ENCODE peak calls at places on chromosomes 11 and 22, in four cellular contexts. A is endothelial cell, Q is kidney, J is posterior vena cava. N is an unnamed sample.

GRCh38 chr11:36361472-36361871 is 65.4 kb downstream of the PRR5L start:
- DNase-seq in A (no peak), Q (no peak), J (no peak), N (no peak)

GRCh38 chr22:44057411-44057987 is 33.4 kb downstream of the PARVB start:
- DNase-seq in A (no peak), Q (no peak), J (no peak), N (no peak)

GRCh38 chr22:42949159-42949558 is 65.8 kb downstream of the PACSIN2 start:
- DNase-seq in A (no peak), Q (no peak), J (no peak), N (no peak)

GRCh38 chr11:50070389-50070788 is 37.7 kb downstream of the OR4C45 start:
- DNase-seq in A (no peak), Q (no peak), J (no peak), N (no peak)

GRCh38 chr11:30984442-30984816 is 385.1 kb downstream of the DCDC1 start:
- DNase-seq in A (no peak), Q (no peak), J (no peak), N (no peak)

GRCh38 chr11:7665473-7666291 is 7.6 kb downstream of the CYB5R2 start:
- DNase-seq in A (peak), Q (peak), J (peak), N (peak)

GRCh38 chr11:94897330-94897768 is 76.0 kb downstream of the CWC15 start:
- DNase-seq in A (peak), Q (no peak), J (no peak), N (no peak)

GRCh38 chr11:15793032-15793996 is 563.0 kb downstream of the SOX6 start:
- DNase-seq in A (no peak), Q (no peak), J (no peak), N (no peak)

GRCh38 chr11:111697910-111698309 is 68.3 kb downstream of the PPP2R1B start:
- DNase-seq in A (no peak), Q (no peak), J (no peak), N (no peak)

GRCh38 chr11:58770627-58771457 is 39.1 kb upstream of the GLYAT start:
- DNase-seq in A (no peak), Q (no peak), J (no peak), N (no peak)

GRCh38 chr11:81995907-81996306 is 737.8 kb downstream of the FAM181B start:
- DNase-seq in A (no peak), Q (no peak), J (no peak), N (peak)

GRCh38 chr11:33899383-33900037 is 7.6 kb upstream of the LMO2 start:
- DNase-seq in A (no peak), Q (peak), J (peak), N (no peak)

GRCh38 chr22:45804986-45805325 is 133.3 kb downstream of the ATXN10 start:
- DNase-seq in A (no peak), Q (no peak), J (no peak), N (no peak)

GRCh38 chr22:36807627-36808026 is 9.2 kb downstream of the PVALB start:
- DNase-seq in A (no peak), Q (no peak), J (no peak), N (no peak)

N was measured in spleen.